ENCODE peak calls at places on chromosomes 7 and 10, in nine cellular contexts. F is Right ventricle myocardium inferior, C is NCI-H2171, M is transverse colon, Y is heart left ventricle, Z is Caki2, V is cardiac muscle cell, E is dorsolateral prefrontal cortex, Q is kidney tubule cell. N is an unnamed sample.

GRCh38 chr7:124566576-124566975 is 199.0 kb downstream of the GPR37 start:
- DNase-seq in C (no peak), V (no peak), Z (peak), E (no peak), F (no peak), Y (no peak), M (no peak), Q (peak), N (no peak)

GRCh38 chr7:132298782-132299181 is 277.5 kb downstream of the PLXNA4 start:
- DNase-seq in M (no peak), Q (peak), C (no peak), E (no peak), Z (no peak), F (no peak), Y (no peak), V (no peak), N (no peak)

GRCh38 chr10:14659626-14660196 is 115.0 kb downstream of the FAM107B start:
- DNase-seq in Y (no peak), E (peak), Z (no peak), M (peak), V (no peak), F (no peak), C (no peak), Q (no peak), N (no peak)

GRCh38 chr10:97006364-97006763 is 174.3 kb downstream of the LCOR start:
- DNase-seq in M (no peak), Y (no peak), F (no peak), Q (no peak), V (no peak), C (no peak), E (no peak), Z (no peak), N (no peak)

GRCh38 chr7:41574377-41574776 is 128.5 kb downstream of the INHBA start:
- DNase-seq in C (no peak), Z (no peak), Q (no peak), M (no peak), E (no peak), F (no peak), Y (no peak), V (no peak), N (no peak)

GRCh38 chr7:33776791-33777190 is 128.5 kb upstream of the BMPER start:
- DNase-seq in F (no peak), C (no peak), E (no peak), Q (peak), Z (no peak), M (no peak), Y (no peak), V (no peak), N (no peak)

GRCh38 chr7:133649593-133649992 is 396.7 kb downstream of the EXOC4 start:
- DNase-seq in F (no peak), C (no peak), V (no peak), E (no peak), Q (no peak), Z (no peak), Y (no peak), M (no peak), N (no peak)

GRCh38 chr10:14953452-14954000 is 370 bp downstream of the DCLRE1C start:
- DNase-seq in C (no peak), F (peak), M (peak), Z (no peak), V (peak), Q (peak), E (peak), Y (peak), N (no peak)

GRCh38 chr10:78934499-78934898 is 134.3 kb upstream of the ZMIZ1 start:
- DNase-seq in M (no peak), C (no peak), V (no peak), Q (peak), Y (no peak), F (no peak), Z (peak), E (no peak), N (no peak)

GRCh38 chr7:50664461-50664922 is 99.3 kb upstream of the DDC start:
- DNase-seq in E (no peak), C (no peak), F (no peak), V (no peak), Z (peak), M (no peak), Y (no peak), Q (peak), N (no peak)

GRCh38 chr7:151012921-151013347 is 11.4 kb downstream of the ATG9B start:
- DNase-seq in F (peak), Y (no peak), C (peak), E (no peak), V (peak), Z (no peak), M (no peak), Q (no peak), N (no peak)

GRCh38 chr7:48224042-48224441 is 52.8 kb downstream of the ABCA13 start:
- DNase-seq in Z (no peak), M (no peak), F (no peak), Q (no peak), Y (no peak), V (no peak), E (no peak), C (no peak), N (no peak)

GRCh38 chr7:24907311-24907886 is 72.6 kb downstream of the OSBPL3 start:
- DNase-seq in M (no peak), E (no peak), C (no peak), F (no peak), Z (peak), Q (peak), Y (no peak), V (no peak), N (no peak)

GRCh38 chr10:15796098-15796759 is 64.1 kb downstream of the MINDY3 start:
- DNase-seq in V (no peak), M (no peak), E (no peak), Q (no peak), F (no peak), Z (no peak), Y (no peak), C (no peak), N (no peak)

GRCh38 chr10:129761166-129761565 is 202.9 kb downstream of the EBF3 start:
- DNase-seq in Q (no peak), C (no peak), Y (no peak), Z (no peak), V (no peak), E (no peak), M (no peak), F (no peak), N (no peak)

GRCh38 chr7:32117837-32118236 is 47.6 kb upstream of the PDE1C start:
- DNase-seq in Q (no peak), M (no peak), E (no peak), Z (no peak), Y (no peak), V (no peak), C (no peak), F (no peak), N (peak)

GRCh38 chr7:33733865-33734650 is 171.3 kb upstream of the BMPER start:
- DNase-seq in Z (no peak), E (no peak), Q (no peak), V (peak), M (peak), C (no peak), Y (no peak), F (no peak), N (no peak)

GRCh38 chr7:76283254-76284159 is 19.0 kb upstream of the HSPB1 start:
- DNase-seq in C (no peak), F (no peak), Y (no peak), E (no peak), M (no peak), Q (no peak), Z (no peak), V (no peak), N (no peak)

N was measured in NCI-H524 treated with DMSO at 0.1 percent for 48 hours.